ENCODE peak calls at places on chromosomes 5 and 9, in four cellular contexts. M is lower lobe of right lung, G is aorta, K is upper lobe of right lung. Y is an unnamed sample.

GRCh38 chr5:132484386-132484715 is 6.2 kb downstream of the IRF1 start:
- DNase-seq in M (no peak), G (no peak), K (peak; percentile 49), Y (no peak)

GRCh38 chr9:130258999-130259398 is 6.6 kb upstream of the HMCN2 start:
- DNase-seq in M (no peak), G (no peak), K (no peak), Y (no peak)

GRCh38 chr5:40441733-40442132 is 238.0 kb upstream of the PTGER4 start:
- DNase-seq in M (no peak), G (no peak), K (no peak), Y (no peak)

GRCh38 chr5:127647361-127647958 is 1.4 kb upstream of the CTXN3 start:
- DNase-seq in M (no peak), G (no peak), K (no peak), Y (peak; percentile 9)

GRCh38 chr5:121949885-121950284 is 11.9 kb upstream of the SRFBP1 start:
- DNase-seq in M (no peak), G (no peak), K (no peak), Y (no peak)

GRCh38 chr9:121288874-121289553 is 21.1 kb downstream of the GSN start:
- DNase-seq in M (peak; percentile 70), G (peak; percentile 85), K (peak; percentile 76), Y (no peak)

GRCh38 chr9:137435980-137436760 is 5.0 kb downstream of the ENTPD8 start:
- DNase-seq in M (peak; percentile 80), G (peak; percentile 87), K (peak; percentile 90), Y (no peak)

GRCh38 chr9:77898864-77899263 is 132.7 kb downstream of the GNAQ start:
- DNase-seq in M (no peak), G (no peak), K (no peak), Y (no peak)

GRCh38 chr9:110192531-110193326 is 15.2 kb downstream of the C9orf152 start:
- DNase-seq in M (no peak), G (peak; percentile 53), K (no peak), Y (no peak)

GRCh38 chr9:83274787-83275186 is 211.8 kb upstream of the RASEF start:
- DNase-seq in M (no peak), G (no peak), K (no peak), Y (no peak)

GRCh38 chr5:156120777-156121176 is 206.2 kb upstream of the SGCD start:
- DNase-seq in M (no peak), G (no peak), K (no peak), Y (no peak)

GRCh38 chr5:134240421-134240962 is 14.6 kb upstream of the PPP2CA start:
- DNase-seq in M (no peak), G (no peak), K (no peak), Y (no peak)

GRCh38 chr5:133324058-133324457 is 272.2 kb downstream of the HSPA4 start:
- DNase-seq in M (no peak), G (no peak), K (no peak), Y (no peak)

GRCh38 chr5:63877961-63878360 is 84.3 kb downstream of the HTR1A start:
- DNase-seq in M (no peak), G (no peak), K (no peak), Y (no peak)

GRCh38 chr9:88535226-88535931 is 401 bp downstream of the NXNL2 start:
- DNase-seq in M (no peak), G (no peak), K (peak; percentile 77), Y (no peak)

GRCh38 chr9:93116049-93116961 is 17.7 kb downstream of the NINJ1 start:
- DNase-seq in M (peak; percentile 91), G (peak; percentile 93), K (peak; percentile 88), Y (no peak)

GRCh38 chr9:123486431-123486830 is 130.4 kb downstream of the CRB2 start:
- DNase-seq in M (no peak), G (no peak), K (no peak), Y (no peak)

GRCh38 chr5:4250254-4250653 is 654.6 kb downstream of the IRX1 start:
- DNase-seq in M (no peak), G (no peak), K (no peak), Y (no peak)

GRCh38 chr5:142280066-142281011 is 44.5 kb downstream of the SPRY4 start:
- DNase-seq in M (no peak), G (peak; percentile 88), K (no peak), Y (no peak)

GRCh38 chr9:12816656-12817101 is 41.9 kb downstream of the LURAP1L start:
- DNase-seq in M (no peak), G (no peak), K (no peak), Y (no peak)

GRCh38 chr9:123283048-123283408 is 14.6 kb upstream of the STRBP start:
- DNase-seq in M (no peak), G (no peak), K (no peak), Y (no peak)

GRCh38 chr5:108148715-108149139 is 233.2 kb downstream of the FBXL17 start:
- DNase-seq in M (no peak), G (no peak), K (no peak), Y (no peak)

GRCh38 chr9:3980771-3981170 is 319.1 kb downstream of the GLIS3 start:
- DNase-seq in M (no peak), G (no peak), K (no peak), Y (no peak)

GRCh38 chr5:89034588-89034987 is 151.6 kb upstream of the MEF2C start:
- DNase-seq in M (no peak), G (no peak), K (no peak), Y (no peak)

GRCh38 chr5:138330813-138331448 is 673 bp downstream of the CDC25C start:
- DNase-seq in M (no peak), G (no peak), K (no peak), Y (no peak)

DNA sequence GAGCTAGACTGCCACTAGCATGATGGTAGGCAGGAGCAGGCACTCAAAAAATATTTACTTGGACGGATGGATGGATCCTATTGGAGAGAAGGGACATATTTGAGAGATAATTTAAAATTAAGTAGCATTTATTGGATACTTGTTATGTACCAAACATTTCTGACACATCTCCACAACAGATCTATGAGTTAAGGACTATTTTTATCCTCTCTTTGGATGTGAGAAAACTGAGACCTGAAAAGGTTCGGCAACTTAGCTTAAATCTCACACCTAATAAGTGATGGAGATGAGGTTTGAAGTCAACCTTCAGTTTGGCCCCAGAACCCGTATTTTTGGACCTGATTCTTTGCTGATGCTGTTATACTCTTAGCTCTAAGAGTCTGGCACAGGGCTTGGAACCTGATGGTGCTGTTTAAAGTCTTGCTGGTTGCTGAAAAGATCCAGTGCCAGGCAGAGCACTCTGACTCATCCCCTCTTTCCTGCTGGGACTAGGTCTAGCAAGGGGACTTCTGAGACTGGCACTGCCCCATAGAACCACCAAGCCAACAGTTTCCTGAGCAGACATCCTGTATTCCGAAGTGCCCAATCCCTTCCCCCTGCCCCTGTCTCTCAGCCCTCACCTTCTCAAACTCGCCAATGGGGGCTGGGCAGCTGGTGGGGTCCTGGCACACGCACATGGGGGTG is 15.6 kb downstream of the SPARC start:
- DNase-seq in M (no peak), G (peak; percentile 86), K (no peak), Y (no peak)
- H3K4me1 ChIP-seq in M (peaks cover 95% of the 10 kb centered on the region), G (peaks cover 14% of the 10 kb centered on the region), K (peaks cover 83% of the 10 kb centered on the region), Y (peaks cover 19% of the 10 kb centered on the region)

GRCh38 chr9:91857291-91857781 is 92.7 kb downstream of the ROR2 start:
- DNase-seq in M (no peak), G (no peak), K (no peak), Y (no peak)
- H3K27ac ChIP-seq in M (no peak overlapping the region), G (no peak overlapping the region), K (no peak overlapping the region), Y (no peak overlapping the region)

DNA sequence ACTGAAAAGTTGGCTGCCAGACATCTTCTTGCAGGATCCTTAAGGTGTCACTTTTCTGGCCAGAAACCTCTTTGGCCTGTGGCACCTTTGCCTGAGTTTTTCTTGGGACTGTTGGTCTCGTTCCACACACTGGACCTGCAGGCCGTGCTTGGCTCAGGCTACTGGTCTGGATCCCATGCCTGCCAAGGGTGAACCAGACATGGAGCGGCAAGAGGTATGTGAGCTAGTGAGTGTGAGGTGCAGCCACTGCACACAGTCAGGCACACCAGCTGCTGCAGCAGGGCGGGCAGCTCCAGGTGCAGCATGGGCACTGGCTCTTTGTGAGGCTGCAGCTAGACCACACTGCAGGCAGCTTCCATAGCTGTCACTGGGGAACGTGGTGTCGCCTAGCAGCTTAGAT is 47.9 kb downstream of the NDUFAF2 start:
- DNase-seq in M (no peak), G (peak; percentile 58), K (no peak), Y (no peak)
- H3K4me3 ChIP-seq in M (no peak overlapping the region), G (no peak overlapping the region), K (no peak overlapping the region), Y (no peak overlapping the region)

DNA sequence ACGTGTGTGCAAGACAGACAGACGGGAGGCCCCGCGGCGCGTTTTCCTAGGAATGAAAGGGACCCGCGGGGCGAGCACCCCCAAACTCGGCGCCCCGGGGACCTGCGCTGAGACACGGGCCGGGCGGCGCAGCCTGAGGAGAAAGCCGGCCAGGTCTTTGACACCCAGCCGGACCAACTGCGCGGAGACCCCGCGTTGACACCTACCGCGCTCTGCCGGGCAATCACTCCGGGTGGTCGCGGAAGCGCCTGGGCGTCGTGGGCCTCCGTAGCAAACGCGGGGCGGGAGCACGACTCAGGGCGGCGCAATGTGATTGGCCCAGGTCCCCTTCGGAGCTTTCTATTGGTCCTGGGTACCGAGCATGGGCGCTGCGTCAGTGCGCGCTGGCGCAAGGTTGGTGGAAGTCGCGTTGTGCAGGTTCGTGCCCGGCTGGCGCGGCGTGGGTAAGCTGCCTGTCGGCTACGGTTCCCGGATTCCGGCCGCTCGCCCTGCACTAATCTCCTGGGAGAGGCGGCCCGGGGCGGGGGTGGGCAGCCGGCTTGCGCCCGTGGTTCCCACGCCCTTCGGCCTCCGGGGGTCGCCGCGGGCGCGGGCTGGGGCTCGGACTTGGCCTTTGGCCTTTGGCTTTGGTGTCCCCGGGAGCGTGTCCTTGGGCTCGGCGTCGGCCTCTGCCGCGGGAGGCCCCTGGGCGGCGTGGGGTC is at the start of the genes FASTKD3 and MTRR:
- DNase-seq in M (peak; percentile 97), G (peak; percentile 96), K (peak; percentile 97), Y (peak; percentile 42)
- H3K4me1 ChIP-seq in M (peaks cover 30% of the 10 kb centered on the region), G (no peaks in the 10 kb centered on the region), K (peaks cover 30% of the 10 kb centered on the region), Y (peaks cover 18% of the 10 kb centered on the region)

DNA sequence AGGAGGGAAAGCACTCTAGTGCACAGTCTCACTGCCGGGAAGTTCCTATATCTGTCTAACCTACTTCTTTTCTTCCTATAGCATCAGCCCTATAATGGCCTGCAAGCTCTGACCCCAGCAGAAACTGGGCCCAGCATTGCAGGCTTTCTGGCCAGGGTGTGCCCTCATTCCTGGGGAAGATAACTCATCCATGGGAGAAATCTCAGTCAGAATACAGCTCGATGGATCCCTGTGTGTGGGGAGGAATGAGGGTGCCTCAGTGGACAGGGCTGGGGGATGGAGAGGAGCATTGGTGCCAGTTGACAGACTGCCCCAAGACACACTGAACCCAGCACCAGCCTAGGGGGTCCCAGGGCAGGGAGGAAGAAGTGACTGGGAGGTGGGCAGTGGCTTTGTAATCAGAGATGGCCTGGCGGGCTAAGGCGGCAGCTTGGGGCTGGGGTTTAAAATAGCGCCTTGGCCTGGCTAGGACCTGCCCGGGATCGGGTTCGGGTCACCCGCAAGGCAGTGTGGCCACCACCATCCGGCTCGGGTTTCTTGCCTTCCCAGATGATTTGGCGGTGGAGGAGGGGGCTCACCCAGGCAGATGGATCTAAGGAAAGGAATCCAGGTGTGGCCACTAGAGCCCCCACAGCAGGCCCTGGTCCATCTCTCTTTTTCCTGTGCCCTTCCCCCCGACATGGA is 7.6 kb upstream of the CXXC5 start:
- DNase-seq in M (no peak), G (peak; percentile 29), K (no peak), Y (no peak)
- H3K27ac ChIP-seq in M (no peak overlapping the region), G (no peak overlapping the region), K (no peak overlapping the region), Y (no peak overlapping the region)